ENCODE peak calls at places on chromosomes 12 and 14, in six cellular contexts. Q, W, I, N, B and D are unnamed samples.

GRCh38 chr14:89641495-89642162 is 224.6 kb upstream of the FOXN3 start:
- DNase-seq in Q (no peak), W (no peak), I (no peak), N (no peak), B (no peak), D (no peak)

GRCh38 chr12:20549115-20549719 is 145.9 kb upstream of the SLCO1C1 start:
- DNase-seq in Q (no peak), W (peak; percentile 43), I (peak; percentile 64), N (no peak), B (peak; percentile 56), D (no peak)

GRCh38 chr12:54658306-54659264 is 10.4 kb upstream of the DCD start:
- DNase-seq in Q (peak; percentile 38), W (peak; percentile 69), I (no peak), N (peak; percentile 62), B (peak; percentile 33), D (no peak)

GRCh38 chr14:101254805-101255764 is 306.2 kb upstream of the DIO3 start:
- DNase-seq in Q (no peak), W (no peak), I (no peak), N (no peak), B (peak; percentile 54), D (no peak)

GRCh38 chr12:75943730-75944096 is 87.9 kb downstream of the PHLDA1 start:
- DNase-seq in Q (no peak), W (no peak), I (no peak), N (no peak), B (no peak), D (no peak)

GRCh38 chr14:89407856-89408255 is 9.2 kb downstream of the FOXN3 start:
- DNase-seq in Q (no peak), W (no peak), I (no peak), N (no peak), B (no peak), D (no peak)

GRCh38 chr14:20477211-20477876 is 8.1 kb downstream of the PNP start:
- DNase-seq in Q (peak; percentile 34), W (no peak), I (no peak), N (peak; percentile 44), B (no peak), D (no peak)

GRCh38 chr12:54858562-54858961 is 4.2 kb downstream of the MUCL1 start:
- DNase-seq in Q (no peak), W (no peak), I (no peak), N (no peak), B (no peak), D (no peak)

GRCh38 chr12:8145754-8146415 is 10.9 kb upstream of the ZNF705A start:
- DNase-seq in Q (no peak), W (peak; percentile 32), I (no peak), N (peak; percentile 18), B (peak; percentile 83), D (no peak)

GRCh38 chr12:57657744-57658143 is 24.7 kb upstream of the B4GALNT1 start:
- DNase-seq in Q (no peak), W (no peak), I (peak; percentile 68), N (peak; percentile 79), B (peak; percentile 51), D (no peak)

GRCh38 chr14:54976316-54976715 is 50.6 kb downstream of the WDHD1 start:
- DNase-seq in Q (no peak), W (no peak), I (no peak), N (no peak), B (peak; percentile 82), D (no peak)

DNA sequence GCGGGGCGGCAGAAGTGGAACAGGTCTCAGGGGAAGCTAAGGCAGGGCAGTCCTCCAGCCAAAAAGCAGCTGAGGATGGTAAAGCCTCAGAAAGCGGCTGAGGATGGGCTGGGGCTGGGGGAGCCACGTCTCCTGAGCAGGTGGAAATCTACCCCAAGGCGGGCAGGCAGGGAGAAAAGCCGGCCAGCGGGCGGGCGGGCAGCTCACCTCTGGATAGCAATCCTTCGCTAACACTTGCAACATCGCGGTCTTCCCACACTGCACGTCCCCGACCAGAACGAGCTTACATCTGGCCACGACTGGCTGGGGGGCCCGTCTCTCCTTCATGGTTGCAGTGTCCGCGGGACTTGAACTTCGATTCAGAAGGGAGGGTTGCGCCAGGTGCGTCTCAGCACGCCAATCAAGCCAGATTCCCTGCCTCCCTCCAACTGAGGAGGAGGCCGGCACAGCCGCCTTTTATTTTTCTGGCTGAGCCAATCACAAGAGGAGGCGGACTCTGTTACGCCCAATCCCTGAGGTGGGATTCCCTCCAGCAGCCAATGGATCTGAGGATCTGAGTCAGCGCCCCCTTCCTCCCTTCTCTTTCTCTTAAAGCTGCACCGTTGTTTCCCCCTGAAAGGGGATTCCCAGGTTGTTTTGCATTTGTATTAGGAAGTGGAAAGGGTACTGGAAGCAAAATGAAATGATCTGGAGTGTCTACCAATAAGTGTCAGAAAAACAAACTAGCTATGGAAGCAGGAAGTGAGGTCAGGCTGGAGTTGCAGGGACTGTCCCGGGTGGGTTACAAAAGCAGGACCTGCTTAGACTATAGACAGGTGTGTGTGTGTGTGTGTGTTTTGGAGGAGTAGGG is at the start of gene RND1:
- DNase-seq in Q (peak; percentile 77), W (peak; percentile 80), I (peak; percentile 90), N (peak; percentile 97), B (peak; percentile 89), D (peak; percentile 65)
- TF ChIP-seq CTCF in Q (no peak), W (no peak), I (peak; percentile 37), N (no peak), B (no peak), D (no peak)

DNA sequence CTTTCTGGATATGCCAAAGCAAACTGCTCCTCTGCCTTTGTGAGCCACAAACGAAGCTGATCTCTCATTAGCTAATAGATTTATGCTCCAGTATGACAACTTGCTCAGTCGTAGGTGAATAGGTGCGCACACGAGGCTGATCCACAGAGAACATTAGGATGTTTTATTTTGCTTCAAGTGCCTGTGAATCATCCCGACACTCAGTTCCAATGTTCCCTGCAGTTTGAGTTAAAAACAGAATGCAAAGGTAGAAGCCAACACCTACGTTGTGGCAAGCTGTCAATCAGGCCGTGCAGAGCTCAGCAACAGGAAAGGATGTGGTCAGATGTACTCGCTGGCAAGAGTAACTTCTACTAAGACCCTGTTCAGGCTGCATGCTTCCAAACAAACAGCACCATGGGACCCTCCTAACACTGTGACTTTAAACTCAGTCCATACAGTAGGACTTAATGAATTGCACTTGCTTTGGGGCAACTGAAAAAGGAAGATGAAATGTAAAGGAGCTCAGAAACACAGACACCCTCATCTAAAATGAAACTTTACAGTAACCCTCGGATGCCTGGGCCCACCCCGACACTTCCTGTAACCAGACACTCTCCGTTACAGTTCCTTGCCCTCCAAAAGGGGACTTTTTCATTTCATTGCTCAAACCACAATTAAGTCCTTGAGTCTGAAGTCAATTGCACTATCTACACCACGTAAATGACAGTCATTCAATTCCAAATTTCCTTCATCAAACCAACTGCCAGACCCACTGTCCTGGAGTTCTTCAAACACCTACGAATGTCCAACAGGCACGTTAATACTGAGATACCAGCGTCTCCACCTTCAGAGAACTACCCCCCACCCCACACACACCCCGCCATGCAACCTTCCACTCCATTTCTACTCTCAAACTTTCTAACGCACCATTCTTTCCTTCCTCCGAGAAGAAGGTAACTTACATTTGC is 1.6 kb downstream of the CCDC88C start:
- DNase-seq in Q (peak; percentile 65), W (no peak), I (no peak), N (peak; percentile 45), B (no peak), D (no peak)
- TF ChIP-seq CTCF in Q (no peak), W (no peak), I (no peak), N (no peak), B (no peak), D (no peak)

GRCh38 chr12:70784042-70784668 is 136.4 kb downstream of the PTPRR start:
- DNase-seq in Q (no peak), W (no peak), I (no peak), N (no peak), B (no peak), D (no peak)
- TF ChIP-seq CTCF in Q (no peak), W (no peak), I (no peak), N (no peak), B (no peak), D (no peak)

GRCh38 chr12:89470741-89471504 is 53.7 kb downstream of the GALNT4 start:
- DNase-seq in Q (no peak), W (no peak), I (no peak), N (no peak), B (peak; percentile 73), D (no peak)
- TF ChIP-seq CTCF in Q (peak; percentile 64), W (peak; percentile 60), I (peak; percentile 67), N (peak; percentile 68), B (peak; percentile 73), D (no peak)

GRCh38 chr12:56321027-56321426 is 5.2 kb upstream of the CNPY2 start:
- DNase-seq in Q (no peak), W (no peak), I (no peak), N (no peak), B (peak; percentile 59), D (no peak)

GRCh38 chr12:56317675-56318074 is 1.9 kb upstream of the CNPY2 start:
- DNase-seq in Q (no peak), W (no peak), I (no peak), N (no peak), B (no peak), D (no peak)

GRCh38 chr12:56315256-56315625 is 547 bp downstream of the CNPY2 start:
- DNase-seq in Q (peak; percentile 7), W (no peak), I (no peak), N (no peak), B (no peak), D (no peak)

GRCh38 chr12:56311003-56311402 is 4.8 kb downstream of the CNPY2 start:
- DNase-seq in Q (no peak), W (no peak), I (no peak), N (no peak), B (no peak), D (no peak)

DNA sequence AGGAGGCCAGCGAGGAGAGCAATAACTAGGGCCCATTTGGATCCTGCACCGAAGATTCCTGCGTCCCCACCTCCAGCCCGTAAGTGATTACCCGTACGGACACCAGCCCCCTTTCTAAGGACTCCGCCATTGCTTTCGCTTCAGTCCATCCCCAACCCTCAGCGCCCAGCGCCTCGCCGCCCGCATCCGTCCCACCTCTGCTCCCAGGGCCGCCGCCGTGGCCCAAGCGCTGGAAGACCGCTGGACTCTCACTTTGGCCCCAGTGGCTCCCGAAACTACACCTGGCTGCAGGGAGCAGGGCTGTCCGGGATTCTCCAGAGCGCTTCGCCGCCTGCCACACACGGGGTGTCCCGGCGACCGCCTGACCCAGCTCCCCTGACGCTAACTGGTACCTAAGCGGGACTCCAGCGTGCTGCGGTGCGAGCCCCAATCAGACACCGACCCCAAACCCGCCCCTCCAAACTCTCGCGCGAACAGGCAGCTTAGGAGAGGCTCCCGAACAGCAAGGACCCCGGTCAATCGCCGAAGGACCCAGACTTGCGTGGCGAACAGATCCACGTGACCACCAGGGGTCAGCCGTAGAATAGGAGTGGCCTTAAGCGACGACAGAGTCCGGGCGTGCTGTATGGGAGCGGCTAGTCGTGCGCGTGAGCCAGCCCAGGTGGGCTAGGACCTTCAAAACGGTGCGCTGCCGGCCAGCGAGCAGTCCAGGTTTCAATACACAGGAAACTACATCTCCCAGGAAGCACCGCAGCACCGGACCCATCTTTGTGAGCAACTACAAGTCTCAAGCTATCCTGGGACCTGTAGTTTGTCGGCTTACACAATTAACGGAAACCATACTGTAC is at the start of gene CNPY2:
- DNase-seq in Q (peak; percentile 90), W (peak; percentile 97), I (peak; percentile 94), N (peak; percentile 96), B (peak; percentile 96), D (peak; percentile 94)
- TF ChIP-seq CTCF in Q (no peak), W (peak; percentile 53), I (peak; percentile 48), N (peak; percentile 37), B (no peak), D (no peak)